ENCODE peak calls at places on chromosomes 4 and X, in ten cellular contexts. C is heart left ventricle, E is ovary, J is sigmoid colon, L is endothelial cell of umbilical vein, V is A549, T is GM12891, U is thyroid gland, S is IMR-90, I is HCT116. F is an unnamed sample.

GRCh38 chrX:140762061-140762460 is 52.5 kb downstream of the LINC00632 start:
- DNase-seq in C (no peak), I (no peak), V (peak), U (peak), E (no peak), L (peak), J (peak), T (peak), S (peak), F (peak)

GRCh38 chr4:74330295-74330750 is 22.1 kb downstream of the EPGN start:
- DNase-seq in C (no peak), T (no peak), S (no peak), U (no peak), E (no peak), L (peak), J (no peak), I (no peak), V (no peak), F (no peak)

GRCh38 chr4:40493160-40493559 is 136.5 kb downstream of the RBM47 start:
- DNase-seq in C (no peak), U (no peak), J (no peak), S (no peak), V (no peak), I (no peak), L (no peak), T (no peak), E (no peak), F (no peak)

GRCh38 chr4:68250151-68250930 is 4.8 kb upstream of the TMPRSS11B start:
- DNase-seq in L (no peak), J (no peak), E (no peak), T (no peak), S (no peak), C (no peak), V (no peak), I (no peak), U (no peak), F (no peak)

GRCh38 chr4:6720202-6720699 is 4.3 kb downstream of the BLOC1S4 start:
- DNase-seq in C (peak), L (peak), U (peak), I (peak), T (peak), J (peak), V (peak), E (peak), S (peak), F (peak)

GRCh38 chr4:180973894-180974293 is 1269.3 kb upstream of the TENM3 start:
- DNase-seq in V (no peak), E (no peak), I (no peak), T (no peak), L (no peak), S (no peak), U (no peak), J (no peak), C (no peak), F (no peak)

GRCh38 chr4:163063891-163064290 is 102.8 kb downstream of the NAF1 start:
- DNase-seq in L (no peak), I (peak), T (no peak), U (no peak), J (no peak), S (no peak), E (no peak), C (no peak), V (peak), F (no peak)

GRCh38 chr4:170259631-170260153 is 169.9 kb upstream of the AADAT start:
- DNase-seq in J (peak), T (peak), V (peak), S (peak), C (no peak), E (peak), L (peak), I (peak), U (peak), F (peak)

GRCh38 chr4:182978152-182978827 is 61.1 kb upstream of the DCTD start:
- DNase-seq in E (no peak), I (no peak), C (no peak), T (no peak), V (no peak), U (no peak), S (peak), J (no peak), L (peak), F (no peak)

GRCh38 chrX:150870059-150870458 is 28.4 kb downstream of the CD99L2 start:
- DNase-seq in T (no peak), I (no peak), S (no peak), L (no peak), C (no peak), E (no peak), J (no peak), U (no peak), V (no peak), F (no peak)

GRCh38 chr4:169256101-169256612 is 14.6 kb downstream of the SH3RF1 start:
- DNase-seq in C (no peak), V (no peak), L (no peak), T (no peak), E (no peak), J (no peak), U (no peak), I (no peak), S (peak), F (no peak)

GRCh38 chr4:140085062-140085622 is 68.8 kb downstream of the MAML3 start:
- DNase-seq in E (no peak), I (no peak), T (no peak), C (no peak), L (no peak), V (peak), J (no peak), U (no peak), S (peak), F (no peak)

GRCh38 chr4:101418055-101418454 is 70.7 kb upstream of the PPP3CA start:
- DNase-seq in J (no peak), E (no peak), S (no peak), C (no peak), U (no peak), L (peak), I (no peak), V (no peak), T (peak), F (no peak)

GRCh38 chr4:107863850-107864371 is 39.2 kb downstream of the SGMS2 start:
- DNase-seq in L (peak), U (peak), C (peak), I (peak), T (no peak), S (peak), J (peak), E (no peak), V (peak), F (peak)

GRCh38 chrX:77564824-77565223 is 117.6 kb downstream of the FGF16 start:
- DNase-seq in T (no peak), J (no peak), E (no peak), C (no peak), L (peak), V (no peak), I (no peak), S (peak), U (no peak), F (no peak)

GRCh38 chr4:78612398-78613005 is 60.9 kb downstream of the ANXA3 start:
- DNase-seq in J (no peak), U (peak), V (peak), E (no peak), I (no peak), C (no peak), T (no peak), S (peak), L (peak), F (no peak)

GRCh38 chr4:48252313-48252712 is 17.3 kb downstream of the TEC start:
- DNase-seq in S (no peak), E (no peak), V (no peak), J (no peak), I (no peak), L (no peak), T (no peak), U (no peak), C (no peak), F (no peak)

GRCh38 chr4:76233967-76234678 is 17.4 kb upstream of the FAM47E start:
- DNase-seq in S (no peak), I (peak), L (no peak), V (peak), J (no peak), U (peak), T (no peak), E (no peak), C (no peak), F (no peak)

GRCh38 chrX:47190445-47191269 is 3.0 kb upstream of the UBA1 start:
- DNase-seq in C (peak), E (peak), U (peak), L (peak), S (peak), T (peak), J (peak), I (peak), V (peak), F (peak)

GRCh38 chrX:97389761-97390192 is 506.1 kb downstream of the RPA4 start:
- DNase-seq in I (peak), E (no peak), T (no peak), C (no peak), S (peak), L (peak), U (no peak), V (peak), J (no peak), F (no peak)

DNA sequence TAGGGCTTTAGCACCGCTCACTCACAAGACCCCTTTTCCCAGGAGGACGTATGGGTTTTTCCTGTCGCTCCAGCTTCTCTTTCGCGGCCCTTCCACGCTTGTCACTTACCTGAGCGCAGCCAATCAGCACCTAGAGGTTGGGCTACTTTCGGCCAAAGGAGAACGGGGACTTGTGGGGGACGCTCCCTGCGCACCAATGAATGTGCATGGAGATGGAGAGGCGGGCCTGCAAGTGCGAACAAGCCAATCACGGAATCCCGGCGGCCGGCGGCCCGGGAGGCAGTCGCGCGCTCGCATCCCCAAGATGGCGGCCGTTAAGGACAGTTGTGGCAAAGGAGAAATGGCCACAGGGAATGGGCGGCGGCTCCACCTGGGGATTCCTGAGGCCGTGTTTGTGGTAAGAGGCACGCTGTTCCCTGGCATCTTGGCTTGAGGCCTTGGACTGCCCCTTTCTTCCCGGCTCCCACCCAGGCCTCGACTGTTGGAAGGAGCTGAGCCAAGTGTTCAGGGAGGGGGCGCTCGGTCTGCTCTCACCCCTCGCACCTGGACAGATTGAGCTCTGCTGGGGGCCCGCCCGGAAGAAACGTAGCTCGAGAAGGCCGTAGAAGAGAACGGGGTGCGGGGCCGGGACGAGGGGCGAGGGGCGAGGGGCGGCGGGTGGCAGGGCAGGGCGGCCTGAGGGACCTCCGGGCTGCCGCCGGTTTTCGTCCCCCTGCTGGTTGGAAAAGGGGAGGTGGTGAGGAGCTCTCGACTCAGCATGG is at the start of gene VBP1:
- DNase-seq in C (peak), L (peak), I (peak), T (peak), V (peak), S (peak), U (peak), E (peak), J (peak), F (peak)
- TF ChIP-seq POLR2A in C (no peak), L (peak), I (no peak), T (peak), V (peak), S (peak), U (no peak), E (peak), J (no peak), F (no peak)

DNA sequence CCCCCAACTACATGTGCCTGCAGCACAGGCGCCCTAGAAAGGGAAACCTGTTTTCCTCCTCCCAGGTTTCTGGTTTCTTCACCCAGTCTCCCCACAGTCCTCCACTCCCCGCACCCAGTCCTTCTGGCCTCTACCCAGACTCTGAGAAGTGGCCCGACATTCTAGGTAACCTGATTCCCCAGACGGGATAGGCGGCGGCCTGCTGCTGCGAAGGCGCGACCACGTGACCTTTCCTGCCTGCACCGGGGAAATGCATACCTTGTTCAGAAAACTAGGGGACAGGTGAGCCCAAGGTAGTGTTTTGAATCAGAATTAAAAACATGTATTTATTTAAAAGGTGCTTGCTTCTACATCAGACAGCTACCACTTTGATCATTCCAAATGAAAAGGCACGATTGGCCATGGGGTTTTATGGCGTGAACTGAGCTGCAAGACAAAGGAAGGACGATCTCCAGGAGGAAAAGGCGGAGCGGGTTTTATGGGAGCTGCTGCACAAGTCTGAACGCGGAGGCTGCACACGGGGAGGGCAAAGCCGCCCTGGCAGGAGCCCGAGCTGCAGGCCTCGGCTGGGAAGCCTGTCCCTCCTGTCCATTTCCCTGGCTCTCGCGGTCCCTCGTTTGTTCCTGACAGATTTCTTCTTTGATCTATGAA is 150.7 kb downstream of the SPRY1 start:
- DNase-seq in L (no peak), E (no peak), I (no peak), V (no peak), U (peak), C (no peak), T (no peak), J (no peak), S (no peak), F (peak)
- TF ChIP-seq POLR2A in L (no peak), E (no peak), I (no peak), V (no peak), U (no peak), C (no peak), T (no peak), J (no peak), S (no peak), F (no peak)

DNA sequence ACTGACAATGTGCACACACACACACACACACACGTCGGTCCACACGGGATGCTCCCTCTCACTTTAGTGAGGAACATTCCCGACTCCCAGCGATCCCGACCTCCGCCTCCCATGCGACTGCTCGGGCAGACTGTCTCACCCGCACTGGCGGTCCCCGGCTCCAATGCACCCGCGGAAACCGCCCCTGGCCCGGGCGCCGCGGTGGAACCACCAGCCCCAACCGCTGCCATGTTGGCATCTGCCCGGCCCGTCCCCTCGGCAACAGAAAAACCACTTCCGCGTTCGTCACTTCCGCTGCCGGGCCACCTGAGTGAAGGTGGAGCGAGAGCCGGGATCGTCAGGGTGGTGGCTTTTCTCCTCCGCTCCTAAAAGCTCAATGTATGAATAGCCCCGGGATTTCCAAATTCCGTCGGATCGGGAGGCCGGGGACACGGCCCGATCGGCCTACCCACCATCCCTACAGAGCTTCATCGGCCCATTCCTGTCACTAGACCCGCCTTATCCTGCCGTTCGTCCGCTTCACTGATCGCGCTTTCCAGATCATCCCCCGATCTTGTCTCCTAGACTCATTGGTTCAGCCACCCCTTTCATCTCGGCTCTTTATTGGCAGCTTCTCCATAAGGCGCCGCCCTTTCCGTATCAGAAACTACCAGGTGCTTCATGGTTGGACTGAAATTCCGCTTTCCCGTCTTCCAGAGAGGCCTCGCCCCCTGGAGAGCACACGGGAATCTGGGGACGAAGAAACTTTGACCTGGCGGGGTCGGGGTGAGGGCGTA is at the start of gene SLC35A2:
- DNase-seq in L (peak), E (peak), U (peak), S (peak), V (peak), T (peak), I (peak), J (peak), C (peak), F (peak)
- TF ChIP-seq POLR2A in L (peak), E (peak), U (peak), S (peak), V (peak), T (peak), I (peak), J (peak), C (peak), F (no peak)

GRCh38 chr4:36322921-36323354 is 41.5 kb downstream of the DTHD1 start:
- DNase-seq in U (no peak), S (no peak), E (no peak), C (no peak), L (no peak), J (no peak), I (no peak), T (no peak), V (no peak), F (no peak)
- TF ChIP-seq POLR2A in U (no peak), S (no peak), E (no peak), C (no peak), L (no peak), J (no peak), I (no peak), T (peak), V (no peak), F (no peak)

DNA sequence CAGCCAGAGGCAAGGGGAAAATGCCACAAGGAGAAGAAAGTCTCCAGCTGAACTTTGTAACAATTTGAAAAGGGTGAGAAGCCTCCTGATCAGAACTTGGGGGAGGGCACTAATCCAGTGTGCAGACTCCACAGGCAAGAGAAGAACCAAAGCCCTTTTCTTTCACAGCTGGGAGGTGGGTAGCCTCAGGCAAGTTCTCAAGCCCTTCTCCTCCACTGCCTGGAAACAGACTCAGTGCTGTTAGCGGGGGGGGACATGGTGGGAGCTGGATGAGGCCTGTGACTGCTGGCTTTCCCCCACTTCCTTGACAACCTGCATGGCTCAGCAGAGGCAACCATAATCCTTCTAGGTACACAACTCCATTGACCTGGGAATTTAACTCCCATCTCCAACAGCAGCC is 92.5 kb downstream of the LHFPL1 start:
- DNase-seq in U (no peak), C (no peak), I (no peak), T (no peak), J (no peak), S (no peak), E (no peak), V (no peak), L (no peak), F (no peak)
- TF ChIP-seq POLR2A in U (no peak), C (no peak), I (no peak), T (no peak), J (no peak), S (no peak), E (no peak), V (no peak), L (no peak), F (no peak)

GRCh38 chrX:71095971-71096701 is 485 bp downstream of the FOXO4 start:
- DNase-seq in L (peak), J (no peak), V (no peak), C (no peak), T (no peak), E (peak), U (no peak), I (peak), S (peak), F (no peak)
- TF ChIP-seq POLR2A in L (no peak), J (no peak), V (no peak), C (peak), T (no peak), E (peak), U (no peak), I (no peak), S (no peak), F (no peak)

GRCh38 chrX:155027509-155028066 is 944 bp downstream of the FUNDC2 start:
- DNase-seq in U (peak), C (no peak), J (peak), S (peak), V (peak), I (peak), T (no peak), E (no peak), L (peak), F (no peak)
- TF ChIP-seq POLR2A in U (no peak), C (no peak), J (no peak), S (peak), V (no peak), I (no peak), T (no peak), E (peak), L (no peak), F (no peak)

GRCh38 chrX:24466025-24466424 is 939 bp downstream of the PDK3 start:
- DNase-seq in S (no peak), C (no peak), J (no peak), E (no peak), T (no peak), L (no peak), V (no peak), U (no peak), I (no peak), F (no peak)

GRCh38 chrX:24464498-24464835 is 619 bp upstream of the PDK3 start:
- DNase-seq in L (no peak), E (no peak), C (no peak), I (no peak), U (peak), J (peak), S (no peak), V (no peak), T (no peak), F (no peak)

GRCh38 chrX:24463077-24463476 is 2.0 kb upstream of the PDK3 start:
- DNase-seq in T (no peak), E (no peak), S (no peak), C (no peak), V (no peak), U (no peak), I (no peak), J (no peak), L (no peak), F (no peak)

GRCh38 chrX:24465524-24465850 is 401 bp downstream of the PDK3 start:
- DNase-seq in J (no peak), I (no peak), S (no peak), U (no peak), C (no peak), V (no peak), L (no peak), T (no peak), E (no peak), F (no peak)

DNA sequence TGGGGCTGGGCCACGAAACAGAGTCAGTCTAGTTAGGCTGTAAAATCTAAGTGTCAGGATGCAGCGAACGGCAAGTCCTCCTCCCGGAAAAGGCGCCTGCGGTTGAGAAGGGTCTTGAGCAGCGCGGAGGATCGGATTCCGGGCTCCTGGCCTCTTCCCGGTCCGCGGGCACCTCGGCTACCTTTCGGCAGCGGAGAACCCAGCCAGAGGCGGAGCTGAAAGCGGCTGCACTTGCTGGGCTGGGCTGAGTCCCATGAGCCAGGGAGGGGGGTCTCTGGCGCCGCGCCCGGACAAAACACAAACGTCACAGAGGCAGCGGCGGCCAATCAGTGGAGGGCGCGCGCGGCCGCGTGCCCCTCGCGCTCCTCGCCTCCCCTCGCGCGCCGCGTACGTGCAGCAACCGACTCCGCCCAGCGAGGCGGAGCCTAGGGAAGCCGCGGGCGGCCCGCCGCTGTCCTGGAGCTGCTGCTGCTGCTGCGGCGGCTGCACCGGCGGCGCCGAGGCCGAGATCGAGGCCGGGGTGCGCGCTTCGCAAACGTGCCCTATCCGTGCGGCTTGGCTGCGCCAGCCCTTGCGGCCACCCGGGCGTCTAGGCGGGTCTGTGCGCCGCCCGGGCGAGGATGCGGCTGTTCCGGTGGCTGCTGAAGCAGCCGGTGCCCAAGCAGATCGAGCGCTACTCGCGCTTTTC is at the start of gene PDK3:
- DNase-seq in L (peak), J (peak), V (peak), E (peak), I (peak), C (peak), T (peak), U (peak), S (peak), F (peak)
- TF ChIP-seq POLR2A in L (no peak), J (peak), V (peak), E (peak), I (peak), C (peak), T (no peak), U (no peak), S (no peak), F (no peak)

GRCh38 chrX:30791296-30792278 is 97.5 kb downstream of the TAB3 start:
- DNase-seq in C (no peak), S (no peak), I (no peak), U (no peak), V (no peak), E (no peak), T (no peak), J (peak), L (no peak), F (peak)
- TF ChIP-seq POLR2A in C (no peak), S (no peak), I (no peak), U (no peak), V (no peak), E (no peak), T (no peak), J (no peak), L (no peak), F (no peak)